ENCODE peak calls at places on chromosome 20, in five cellular contexts. D, H, J, N and T are unnamed samples.

GRCh38 chr20:19212524-19213502 is at the start of gene SLC24A3:
- DNase-seq in D (no peak), N (no peak), J (peak; percentile 6), H (peak; percentile 55), T (peak; percentile 64)

GRCh38 chr20:21450572-21450971 is 53.2 kb upstream of the NKX2-4 start:
- DNase-seq in J (peak; percentile 61), H (peak; percentile 25), N (no peak), D (no peak), T (no peak)

GRCh38 chr20:63264519-63264918 is 8.1 kb upstream of the ARFGAP1 start:
- DNase-seq in N (no peak), J (peak; percentile 4), D (no peak), H (no peak), T (no peak)

GRCh38 chr20:325043-325888 is at the start of gene SOX12:
- DNase-seq in D (peak; percentile 98), H (peak; percentile 87), J (peak; percentile 72), N (peak; percentile 92), T (peak; percentile 94)

GRCh38 chr20:7770578-7770977 is 169.7 kb downstream of the HAO1 start:
- DNase-seq in D (no peak), N (peak; percentile 25), J (peak; percentile 50), H (peak; percentile 62), T (no peak)

GRCh38 chr20:1094706-1095220 is 23.6 kb upstream of the PSMF1 start:
- DNase-seq in J (no peak), D (no peak), N (no peak), H (no peak), T (peak; percentile 64)

GRCh38 chr20:60727425-60727824 is 524.6 kb upstream of the CDH4 start:
- DNase-seq in N (no peak), H (no peak), J (no peak), D (no peak), T (no peak)

GRCh38 chr20:37651932-37652331 is 41.9 kb upstream of the CTNNBL1 start:
- DNase-seq in D (no peak), N (peak; percentile 34), J (peak; percentile 18), H (peak; percentile 15), T (no peak)

GRCh38 chr20:25469558-25469957 is 62.1 kb downstream of the GINS1 start:
- DNase-seq in D (no peak), N (no peak), H (no peak), J (no peak), T (no peak)

GRCh38 chr20:40945754-40946451 is 82.7 kb upstream of the TOP1 start:
- DNase-seq in H (peak; percentile 55), D (no peak), N (no peak), J (peak; percentile 36), T (peak; percentile 82)

GRCh38 chr20:41168281-41169183 is 31.2 kb downstream of the PLCG1 start:
- DNase-seq in D (no peak), H (no peak), N (no peak), J (no peak), T (no peak)

GRCh38 chr20:59047938-59048680 is 5.5 kb upstream of the PRELID3B start:
- DNase-seq in J (peak; percentile 81), D (no peak), N (peak; percentile 35), H (peak; percentile 51), T (peak; percentile 51)

GRCh38 chr20:33540427-33540826 is 50.5 kb downstream of the CBFA2T2 start:
- DNase-seq in H (no peak), J (no peak), N (no peak), D (no peak), T (no peak)

GRCh38 chr20:36541227-36542018 is at the start of gene MYL9:
- DNase-seq in H (peak; percentile 81), N (no peak), J (no peak), D (no peak), T (peak; percentile 97)

GRCh38 chr20:63765918-63766317 is 26.3 kb downstream of the SLC2A4RG start:
- DNase-seq in D (no peak), H (no peak), J (no peak), N (no peak), T (no peak)

GRCh38 chr20:62696431-62696957 is 12.1 kb upstream of the NTSR1 start:
- DNase-seq in H (no peak), D (no peak), N (no peak), J (no peak), T (no peak)

GRCh38 chr20:38221041-38221589 is 39.4 kb downstream of the KIAA1755 start:
- DNase-seq in D (no peak), N (peak; percentile 44), H (peak; percentile 68), J (peak; percentile 34), T (peak; percentile 87)

GRCh38 chr20:11891827-11892521 is 25.7 kb upstream of the BTBD3 start:
- DNase-seq in D (no peak), N (peak; percentile 56), J (peak; percentile 69), H (peak; percentile 82), T (peak; percentile 69)

GRCh38 chr20:38979434-38979833 is 17.3 kb downstream of the DHX35 start:
- DNase-seq in D (no peak), N (no peak), H (no peak), J (no peak), T (no peak)

GRCh38 chr20:63469713-63470101 is 2.7 kb downstream of the KCNQ2 start:
- DNase-seq in N (no peak), D (no peak), J (no peak), H (no peak), T (no peak)

GRCh38 chr20:24647713-24648112 is 178.3 kb downstream of the SYNDIG1 start:
- DNase-seq in N (no peak), H (no peak), J (no peak), D (no peak), T (no peak)

GRCh38 chr20:48339147-48339985 is 488.4 kb downstream of the PREX1 start:
- DNase-seq in D (no peak), J (no peak), H (peak; percentile 59), N (no peak), T (peak; percentile 65)

GRCh38 chr20:58308680-58309527 is 611 bp upstream of the RAB22A start:
- DNase-seq in J (no peak), H (peak; percentile 55), D (no peak), N (peak; percentile 46), T (peak; percentile 91)

GRCh38 chr20:5862703-5863039 is 87.7 kb downstream of the TRMT6 start:
- DNase-seq in D (no peak), N (no peak), H (peak; percentile 33), J (no peak), T (no peak)

GRCh38 chr20:41746635-41747034 is 128.5 kb upstream of the CHD6 start:
- DNase-seq in H (no peak), D (no peak), N (no peak), J (no peak), T (no peak)

GRCh38 chr20:60057866-60058807 is 99.9 kb downstream of the CDH26 start:
- DNase-seq in N (peak; percentile 66), H (peak; percentile 54), D (no peak), J (peak; percentile 7), T (no peak)

GRCh38 chr20:3797592-3798404 is 1.7 kb downstream of the CDC25B start:
- DNase-seq in N (peak; percentile 69), J (no peak), D (no peak), H (no peak), T (peak; percentile 27)

GRCh38 chr20:2825770-2826169 is 9.6 kb downstream of the TMEM239 start:
- DNase-seq in H (no peak), J (no peak), D (no peak), N (peak; percentile 25), T (no peak)

GRCh38 chr20:13042458-13042794 is 33.7 kb downstream of the SPTLC3 start:
- DNase-seq in N (no peak), J (no peak), D (no peak), H (no peak), T (no peak)

GRCh38 chr20:49409302-49409969 is 73.0 kb downstream of the KCNB1 start:
- DNase-seq in H (no peak), N (no peak), D (no peak), J (no peak), T (no peak)

GRCh38 chr20:3784226-3784853 is 2.2 kb downstream of the CENPB start:
- DNase-seq in D (no peak), N (no peak), J (no peak), H (peak; percentile 40), T (peak; percentile 16)

GRCh38 chr20:31602430-31602778 is 2.7 kb upstream of the ID1 start:
- DNase-seq in J (no peak), D (no peak), N (no peak), H (no peak), T (peak; percentile 13)